ENCODE peak calls at places on chromosome 20, in ten cellular contexts. F is CD8-positive, alpha-beta T cell; I is pancreas; Z is transverse colon; V is prostate gland; P is IMR-90; U is esophagus squamous epithelium; C is OCI-LY7; D is aorta; S is SJSA1. E is an unnamed sample. For H3K4me1, the result is how much of the 10 kb centered on the place peaks cover.

GRCh38 chr20:4811661-4812181 is 90.0 kb downstream of the PRND start:
- DNase-seq in F (peak), I (no peak), Z (peak), V (no peak), P (no peak), U (peak), C (peak), D (peak), S (no peak), E (peak)

GRCh38 chr20:31527266-31527665 is 13.0 kb downstream of the HM13 start:
- DNase-seq in F (no peak), I (no peak), Z (no peak), V (no peak), P (no peak), U (no peak), C (no peak), D (no peak), S (no peak), E (no peak)

GRCh38 chr20:24018796-24019195 is 30.2 kb upstream of the GGTLC1 start:
- DNase-seq in F (no peak), I (no peak), Z (no peak), V (no peak), P (no peak), U (no peak), C (no peak), D (no peak), S (no peak), E (no peak)

GRCh38 chr20:4488407-4489339 is 233.0 kb upstream of the PRND start:
- DNase-seq in F (no peak), I (no peak), Z (no peak), V (no peak), P (peak), U (no peak), C (no peak), D (peak), S (peak), E (no peak)

GRCh38 chr20:3174442-3175263 is 1.3 kb upstream of the LZTS3 start:
- DNase-seq in F (no peak), I (no peak), Z (no peak), V (no peak), P (peak), U (no peak), C (no peak), D (no peak), S (no peak), E (no peak)

GRCh38 chr20:745683-746301 is 22.5 kb downstream of the SLC52A3 start:
- DNase-seq in F (no peak), I (no peak), Z (no peak), V (no peak), P (no peak), U (no peak), C (peak), D (no peak), S (no peak), E (no peak)

GRCh38 chr20:50995506-50995905 is 27.4 kb downstream of the KCNG1 start:
- DNase-seq in F (no peak), I (no peak), Z (no peak), V (no peak), P (peak), U (no peak), C (no peak), D (no peak), S (no peak), E (no peak)

GRCh38 chr20:58416832-58417231 is 27.8 kb downstream of the VAPB start:
- DNase-seq in F (no peak), I (no peak), Z (no peak), V (no peak), P (no peak), U (no peak), C (no peak), D (no peak), S (no peak), E (no peak)

GRCh38 chr20:8082025-8082424 is 50.0 kb upstream of the PLCB1 start:
- DNase-seq in F (no peak), I (no peak), Z (no peak), V (no peak), P (no peak), U (no peak), C (peak), D (no peak), S (no peak), E (no peak)

GRCh38 chr20:34512266-34512954 is 3.8 kb upstream of the DYNLRB1 start:
- DNase-seq in F (no peak), I (no peak), Z (no peak), V (no peak), P (peak), U (no peak), C (no peak), D (no peak), S (no peak), E (peak)

GRCh38 chr20:53510266-53510665 is 83.4 kb downstream of the ZNF217 start:
- DNase-seq in F (no peak), I (no peak), Z (no peak), V (no peak), P (no peak), U (no peak), C (no peak), D (no peak), S (no peak), E (no peak)

GRCh38 chr20:54122189-54122588 is 51.6 kb downstream of the CYP24A1 start:
- DNase-seq in F (no peak), I (no peak), Z (no peak), V (no peak), P (peak), U (no peak), C (no peak), D (no peak), S (no peak), E (no peak)

GRCh38 chr20:23135449-23136447 is 49.6 kb upstream of the CD93 start:
- DNase-seq in F (no peak), I (no peak), Z (no peak), V (no peak), P (no peak), U (no peak), C (no peak), D (peak), S (no peak), E (no peak)

GRCh38 chr20:58242824-58243223 is 14.4 kb upstream of the ANKRD60 start:
- DNase-seq in F (no peak), I (no peak), Z (no peak), V (no peak), P (no peak), U (no peak), C (no peak), D (no peak), S (no peak), E (no peak)

GRCh38 chr20:53737404-53738038 is 143.9 kb upstream of the ZNF217 start:
- DNase-seq in F (no peak), I (no peak), Z (no peak), V (no peak), P (no peak), U (no peak), C (no peak), D (no peak), S (no peak), E (peak)

GRCh38 chr20:5039255-5039657 is 37.9 kb upstream of the SLC23A2 start:
- DNase-seq in F (peak), I (no peak), Z (no peak), V (no peak), P (no peak), U (no peak), C (no peak), D (peak), S (no peak), E (peak)

GRCh38 chr20:46088409-46089075 is 1.2 kb downstream of the NCOA5 start:
- DNase-seq in F (no peak), I (no peak), Z (no peak), V (no peak), P (peak), U (no peak), C (peak), D (no peak), S (no peak), E (no peak)

GRCh38 chr20:63636752-63637633 is 10.1 kb upstream of the GMEB2 start:
- DNase-seq in F (no peak), I (no peak), Z (no peak), V (no peak), P (peak), U (no peak), C (no peak), D (no peak), S (no peak), E (no peak)

GRCh38 chr20:48957521-48957920 is 36.0 kb downstream of the ARFGEF2 start:
- DNase-seq in F (no peak), I (no peak), Z (no peak), V (no peak), P (no peak), U (no peak), C (no peak), D (no peak), S (no peak), E (no peak)

GRCh38 chr20:24994186-24994465 is 1.6 kb upstream of the APMAP start:
- DNase-seq in F (no peak), I (no peak), Z (no peak), V (no peak), P (no peak), U (no peak), C (no peak), D (no peak), S (no peak), E (no peak)

GRCh38 chr20:47392721-47393073 is 36.2 kb upstream of the ZMYND8 start:
- DNase-seq in F (no peak), I (no peak), Z (no peak), V (no peak), P (peak), U (no peak), C (no peak), D (no peak), S (no peak), E (no peak)

GRCh38 chr20:9590189-9590588 is 75.8 kb downstream of the LAMP5 start:
- DNase-seq in F (no peak), I (peak), Z (no peak), V (no peak), P (peak), U (no peak), C (no peak), D (no peak), S (no peak), E (no peak)

GRCh38 chr20:56163806-56164205 is 84.7 kb upstream of the MC3R start:
- DNase-seq in F (no peak), I (no peak), Z (no peak), V (no peak), P (no peak), U (no peak), C (peak), D (no peak), S (no peak), E (no peak)

GRCh38 chr20:39775110-39775509 is 813.0 kb downstream of the DHX35 start:
- DNase-seq in F (no peak), I (peak), Z (no peak), V (no peak), P (no peak), U (peak), C (no peak), D (peak), S (no peak), E (no peak)

GRCh38 chr20:25011261-25011660 is 18.7 kb upstream of the APMAP start:
- DNase-seq in F (no peak), I (no peak), Z (no peak), V (no peak), P (no peak), U (no peak), C (no peak), D (no peak), S (peak), E (no peak)

GRCh38 chr20:38805958-38806854 is 709 bp downstream of the PPP1R16B start:
- DNase-seq in F (peak), I (no peak), Z (peak), V (no peak), P (no peak), U (no peak), C (peak), D (peak), S (no peak), E (no peak)

GRCh38 chr20:33348136-33348937 is 53.0 kb downstream of the CDK5RAP1 start:
- DNase-seq in F (no peak), I (no peak), Z (no peak), V (no peak), P (no peak), U (no peak), C (no peak), D (peak), S (no peak), E (no peak)

GRCh38 chr20:9079038-9079731 is 10.3 kb downstream of the PLCB4 start:
- DNase-seq in F (no peak), I (no peak), Z (no peak), V (no peak), P (no peak), U (no peak), C (no peak), D (no peak), S (no peak), E (no peak)

GRCh38 chr20:50303573-50304500 is 113.2 kb downstream of the CEBPB start:
- DNase-seq in F (no peak), I (peak), Z (peak), V (peak), P (peak), U (no peak), C (no peak), D (peak), S (peak), E (peak)

GRCh38 chr20:21325296-21325695 is 22.2 kb downstream of the XRN2 start:
- DNase-seq in F (no peak), I (no peak), Z (no peak), V (no peak), P (peak), U (no peak), C (no peak), D (no peak), S (no peak), E (peak)

GRCh38 chr20:21322921-21323321 is 19.8 kb downstream of the XRN2 start:
- DNase-seq in F (no peak), I (no peak), Z (no peak), V (no peak), P (peak), U (no peak), C (no peak), D (no peak), S (no peak), E (no peak)

GRCh38 chr20:21324126-21324525 is 21.0 kb downstream of the XRN2 start:
- DNase-seq in F (no peak), I (no peak), Z (no peak), V (no peak), P (peak), U (no peak), C (no peak), D (no peak), S (no peak), E (no peak)

GRCh38 chr20:21323640-21324039 is 20.5 kb downstream of the XRN2 start:
- DNase-seq in F (no peak), I (no peak), Z (peak), V (no peak), P (peak), U (no peak), C (no peak), D (no peak), S (peak), E (peak)

GRCh38 chr20:21326700-21327099 is 23.6 kb downstream of the XRN2 start:
- DNase-seq in F (no peak), I (no peak), Z (no peak), V (no peak), P (no peak), U (no peak), C (no peak), D (no peak), S (no peak), E (peak)
- H3K4me1 ChIP-seq in F (under half), I (under half), Z (under half), V (under half), P (under half), U (under half), C (under half), D (under half), S (under half), E (under half)

DNA sequence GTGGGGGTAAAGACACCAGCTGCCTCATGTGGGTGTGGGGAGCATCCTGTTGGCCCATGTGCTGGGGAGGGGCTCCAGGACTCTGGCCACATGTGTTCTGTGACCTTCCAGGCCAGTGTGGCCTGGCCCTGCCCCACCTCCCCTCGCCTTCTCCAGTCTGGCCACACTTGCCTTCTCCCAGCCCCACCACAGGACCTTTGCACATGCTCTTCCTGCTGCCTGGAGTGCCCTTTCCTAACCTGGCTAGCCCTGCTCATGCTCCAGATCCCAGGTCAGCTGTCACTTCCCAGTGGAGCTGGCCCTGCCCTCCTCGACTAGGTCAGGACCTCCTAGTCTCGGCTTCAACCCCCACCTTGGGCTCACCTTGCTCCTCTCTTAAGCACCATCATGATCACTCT is 183.8 kb downstream of the CDH4 start:
- DNase-seq in F (no peak), I (no peak), Z (no peak), V (no peak), P (no peak), U (no peak), C (no peak), D (no peak), S (no peak), E (no peak)
- H3K4me1 ChIP-seq in F (under half), I (under half), Z (under half), V (under half), P (under half), U (under half), C (under half), D (under half), S (under half), E (under half)

GRCh38 chr20:41174782-41175181 is 37.4 kb downstream of the PLCG1 start:
- DNase-seq in F (no peak), I (no peak), Z (peak), V (peak), P (peak), U (no peak), C (no peak), D (no peak), S (peak), E (no peak)
- H3K4me1 ChIP-seq in F (under half), I (under half), Z (under half), V (under half), P (under half), U (under half), C (under half), D (under half), S (under half), E (under half)

GRCh38 chr20:59831024-59831900 is 102.2 kb downstream of the SYCP2 start:
- DNase-seq in F (no peak), I (no peak), Z (peak), V (no peak), P (no peak), U (no peak), C (no peak), D (no peak), S (peak), E (peak)

GRCh38 chr20:59829415-59830106 is 103.9 kb downstream of the SYCP2 start:
- DNase-seq in F (no peak), I (no peak), Z (no peak), V (no peak), P (no peak), U (no peak), C (no peak), D (no peak), S (no peak), E (no peak)

GRCh38 chr20:59832406-59833156 is 100.9 kb downstream of the SYCP2 start:
- DNase-seq in F (no peak), I (no peak), Z (no peak), V (no peak), P (no peak), U (no peak), C (no peak), D (no peak), S (no peak), E (no peak)

GRCh38 chr20:59830107-59831023 is 103.1 kb downstream of the SYCP2 start:
- DNase-seq in F (no peak), I (no peak), Z (no peak), V (no peak), P (no peak), U (no peak), C (no peak), D (no peak), S (no peak), E (no peak)

DNA sequence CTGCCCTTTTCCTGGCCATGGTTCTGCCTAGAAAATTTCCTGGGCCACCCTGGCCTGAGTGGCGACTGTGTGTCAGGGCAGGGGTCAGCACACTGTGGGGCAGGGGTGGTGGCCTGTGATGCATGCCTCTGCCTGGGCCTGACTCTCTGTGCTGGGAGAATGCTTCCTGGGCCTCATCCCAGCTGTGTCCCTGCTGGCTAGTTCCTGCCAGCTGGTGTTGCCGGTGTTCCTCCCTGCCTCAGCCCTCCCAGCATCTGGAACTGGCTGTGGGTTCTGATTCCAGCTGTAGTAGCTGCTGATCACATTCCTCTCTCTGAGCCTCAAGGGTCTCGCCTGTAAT is 101.6 kb downstream of the SYCP2 start:
- DNase-seq in F (no peak), I (no peak), Z (no peak), V (no peak), P (no peak), U (no peak), C (no peak), D (no peak), S (no peak), E (no peak)
- H3K4me1 ChIP-seq in F (under half), I (under half), Z (under half), V (under half), P (under half), U (under half), C (under half), D (under half), S (under half), E (under half)

GRCh38 chr20:35711588-35712209 is 12.5 kb downstream of the ROMO1 start:
- DNase-seq in F (no peak), I (no peak), Z (no peak), V (no peak), P (no peak), U (no peak), C (no peak), D (no peak), S (no peak), E (no peak)

GRCh38 chr20:35716330-35716729 is 17.1 kb downstream of the ROMO1 start:
- DNase-seq in F (no peak), I (no peak), Z (no peak), V (no peak), P (no peak), U (no peak), C (no peak), D (no peak), S (no peak), E (no peak)

GRCh38 chr20:35714127-35714526 is 14.9 kb downstream of the ROMO1 start:
- DNase-seq in F (no peak), I (no peak), Z (no peak), V (no peak), P (no peak), U (no peak), C (no peak), D (no peak), S (no peak), E (no peak)

GRCh38 chr20:35718972-35719635 is 19.9 kb downstream of the ROMO1 start:
- DNase-seq in F (no peak), I (no peak), Z (no peak), V (no peak), P (no peak), U (no peak), C (no peak), D (no peak), S (no peak), E (no peak)

DNA sequence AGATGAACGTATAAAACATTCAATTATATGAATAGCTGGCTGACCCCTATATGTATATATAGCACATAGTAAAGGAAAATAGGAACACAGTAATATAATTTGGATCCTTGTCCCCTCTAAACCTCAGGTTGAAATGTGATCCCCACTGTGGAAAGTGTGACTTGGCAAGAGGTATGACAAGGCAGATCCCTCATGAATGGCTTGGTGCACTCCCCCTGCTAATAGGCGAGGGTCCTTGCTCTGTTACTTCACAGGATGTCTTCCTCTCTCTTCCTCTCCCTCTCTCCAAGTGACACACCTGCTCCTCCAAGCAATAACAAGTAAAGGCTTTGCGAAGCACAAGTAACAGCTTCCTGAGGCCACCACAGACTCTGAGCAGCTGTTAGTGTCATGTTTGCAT is 16.4 kb downstream of the ROMO1 start:
- DNase-seq in F (no peak), I (no peak), Z (no peak), V (no peak), P (no peak), U (no peak), C (no peak), D (no peak), S (no peak), E (no peak)
- H3K4me1 ChIP-seq in F (under half), I (under half), Z (under half), V (under half), P (under half), U (under half), C (under half), D (under half), S (under half), E (under half)